ENCODE peak calls at places on chromosomes 16 and 17, in four cellular contexts. One of them, this sample, is unnamed.

GRCh38 chr17:42342242-42343008 is 45.8 kb downstream of the STAT3 start:
- DNase-seq in GM12878: no peak
- DNase-seq in K562: no peak
- DNase-seq in HepG2: no peak
- DNase-seq in this sample: no peak

GRCh38 chr16:58495861-58496331 is 4.0 kb upstream of the NDRG4 start:
- DNase-seq in GM12878: no peak
- DNase-seq in K562: no peak
- DNase-seq in HepG2: no peak
- DNase-seq in this sample: no peak

GRCh38 chr16:51163366-51163765 is 12.3 kb upstream of the SALL1 start:
- DNase-seq in GM12878: no peak
- DNase-seq in K562: no peak
- DNase-seq in HepG2: no peak
- DNase-seq in this sample: no peak

GRCh38 chr16:47503936-47504335 is 42.8 kb downstream of the PHKB start:
- DNase-seq in GM12878: no peak
- DNase-seq in K562: no peak
- DNase-seq in HepG2: no peak
- DNase-seq in this sample: no peak

GRCh38 chr17:21842332-21843317 is 150.3 kb downstream of the KCNJ18 start:
- DNase-seq in GM12878: no peak
- DNase-seq in K562: no peak
- DNase-seq in HepG2: no peak
- DNase-seq in this sample: no peak

GRCh38 chr16:4323845-4324478 is 8.1 kb downstream of the GLIS2 start:
- DNase-seq in GM12878: no peak
- DNase-seq in K562: peak; percentile 56
- DNase-seq in HepG2: no peak
- DNase-seq in this sample: peak; percentile 64

GRCh38 chr17:65794572-65794971 is 233.1 kb upstream of the AXIN2 start:
- DNase-seq in GM12878: no peak
- DNase-seq in K562: peak; percentile 36
- DNase-seq in HepG2: peak; percentile 63
- DNase-seq in this sample: peak; percentile 63

GRCh38 chr17:44176257-44176656 is 5.8 kb downstream of the ASB16 start:
- DNase-seq in GM12878: no peak
- DNase-seq in K562: no peak
- DNase-seq in HepG2: no peak
- DNase-seq in this sample: no peak

GRCh38 chr16:24178496-24178895 is 77.6 kb upstream of the CACNG3 start:
- DNase-seq in GM12878: no peak
- DNase-seq in K562: peak; percentile 28
- DNase-seq in HepG2: no peak
- DNase-seq in this sample: no peak

GRCh38 chr16:22641030-22641671 is 130.5 kb downstream of the NPIPB5 start:
- DNase-seq in GM12878: no peak
- DNase-seq in K562: no peak
- DNase-seq in HepG2: no peak
- DNase-seq in this sample: no peak

GRCh38 chr17:17684901-17685774 is 3.9 kb downstream of the RAI1 start:
- DNase-seq in GM12878: no peak
- DNase-seq in K562: no peak
- DNase-seq in HepG2: no peak
- DNase-seq in this sample: no peak

GRCh38 chr17:77814091-77814772 is 144.3 kb upstream of the TNRC6C start:
- DNase-seq in GM12878: no peak
- DNase-seq in K562: no peak
- DNase-seq in HepG2: no peak
- DNase-seq in this sample: no peak

GRCh38 chr17:10067446-10068143 is 130.8 kb downstream of the GAS7 start:
- DNase-seq in GM12878: no peak
- DNase-seq in K562: no peak
- DNase-seq in HepG2: no peak
- DNase-seq in this sample: no peak

GRCh38 chr16:86834451-86835035 is 256.2 kb downstream of the FOXL1 start:
- DNase-seq in GM12878: no peak
- DNase-seq in K562: no peak
- DNase-seq in HepG2: no peak
- DNase-seq in this sample: no peak

GRCh38 chr16:65905326-65905725 is 461.2 kb upstream of the CDH5 start:
- DNase-seq in GM12878: no peak
- DNase-seq in K562: no peak
- DNase-seq in HepG2: no peak
- DNase-seq in this sample: no peak

GRCh38 chr17:65677932-65678331 is 116.5 kb upstream of the AXIN2 start:
- DNase-seq in GM12878: no peak
- DNase-seq in K562: no peak
- DNase-seq in HepG2: peak; percentile 56
- DNase-seq in this sample: no peak

GRCh38 chr16:19110537-19111391 is 3.0 kb upstream of the ITPRIPL2 start:
- DNase-seq in GM12878: no peak
- DNase-seq in K562: no peak
- DNase-seq in HepG2: peak; percentile 76
- DNase-seq in this sample: no peak

GRCh38 chr16:59748531-59748930 is 1014.4 kb upstream of the GOT2 start:
- DNase-seq in GM12878: no peak
- DNase-seq in K562: no peak
- DNase-seq in HepG2: no peak
- DNase-seq in this sample: no peak

GRCh38 chr17:6381052-6381451 is 53.9 kb downstream of the AIPL1 start:
- DNase-seq in GM12878: no peak
- DNase-seq in K562: no peak
- DNase-seq in HepG2: no peak
- DNase-seq in this sample: no peak

GRCh38 chr17:77369544-77369971 is 228.8 kb downstream of the SEC14L1 start:
- DNase-seq in GM12878: no peak
- DNase-seq in K562: no peak
- DNase-seq in HepG2: no peak
- DNase-seq in this sample: no peak

GRCh38 chr17:72642720-72643119 is 449.8 kb downstream of the SLC39A11 start:
- DNase-seq in GM12878: no peak
- DNase-seq in K562: no peak
- DNase-seq in HepG2: no peak
- DNase-seq in this sample: no peak

GRCh38 chr16:74759564-74759963 is 15.1 kb downstream of the FA2H start:
- DNase-seq in GM12878: no peak
- DNase-seq in K562: no peak
- DNase-seq in HepG2: no peak
- DNase-seq in this sample: no peak

GRCh38 chr17:73647767-73648542 is 3.7 kb upstream of the SDK2 start:
- DNase-seq in GM12878: no peak
- DNase-seq in K562: no peak
- DNase-seq in HepG2: no peak
- DNase-seq in this sample: no peak

GRCh38 chr16:77794586-77794985 is 6.2 kb downstream of the VAT1L start:
- DNase-seq in GM12878: no peak
- DNase-seq in K562: no peak
- DNase-seq in HepG2: no peak
- DNase-seq in this sample: no peak

GRCh38 chr16:86823895-86824671 is 245.7 kb downstream of the FOXL1 start:
- DNase-seq in GM12878: no peak
- DNase-seq in K562: no peak
- DNase-seq in HepG2: no peak
- DNase-seq in this sample: no peak

GRCh38 chr16:64253525-64253924 is 868.3 kb downstream of the CDH11 start:
- DNase-seq in GM12878: no peak
- DNase-seq in K562: no peak
- DNase-seq in HepG2: no peak
- DNase-seq in this sample: no peak

GRCh38 chr17:47945529-47946508 is 4.4 kb downstream of the PNPO start:
- DNase-seq in GM12878: no peak
- DNase-seq in K562: no peak
- DNase-seq in HepG2: no peak
- DNase-seq in this sample: no peak

GRCh38 chr17:64662774-64663367 is 764 bp upstream of the SMURF2 start:
- DNase-seq in GM12878: no peak
- DNase-seq in K562: no peak
- DNase-seq in HepG2: no peak
- DNase-seq in this sample: no peak

GRCh38 chr17:64747938-64748540 is 85.9 kb upstream of the SMURF2 start:
- DNase-seq in GM12878: no peak
- DNase-seq in K562: no peak
- DNase-seq in HepG2: no peak
- DNase-seq in this sample: no peak

GRCh38 chr16:31713945-31714898 is 159.4 kb upstream of the ZNF267 start:
- DNase-seq in GM12878: no peak
- DNase-seq in K562: peak; percentile 52
- DNase-seq in HepG2: no peak
- DNase-seq in this sample: no peak
- TF ChIP-seq CHD4 in GM12878: no peak
- TF ChIP-seq CHD4 in K562: no peak
- TF ChIP-seq CHD4 in HepG2: no peak
- TF ChIP-seq CHD4 in this sample: no peak

DNA sequence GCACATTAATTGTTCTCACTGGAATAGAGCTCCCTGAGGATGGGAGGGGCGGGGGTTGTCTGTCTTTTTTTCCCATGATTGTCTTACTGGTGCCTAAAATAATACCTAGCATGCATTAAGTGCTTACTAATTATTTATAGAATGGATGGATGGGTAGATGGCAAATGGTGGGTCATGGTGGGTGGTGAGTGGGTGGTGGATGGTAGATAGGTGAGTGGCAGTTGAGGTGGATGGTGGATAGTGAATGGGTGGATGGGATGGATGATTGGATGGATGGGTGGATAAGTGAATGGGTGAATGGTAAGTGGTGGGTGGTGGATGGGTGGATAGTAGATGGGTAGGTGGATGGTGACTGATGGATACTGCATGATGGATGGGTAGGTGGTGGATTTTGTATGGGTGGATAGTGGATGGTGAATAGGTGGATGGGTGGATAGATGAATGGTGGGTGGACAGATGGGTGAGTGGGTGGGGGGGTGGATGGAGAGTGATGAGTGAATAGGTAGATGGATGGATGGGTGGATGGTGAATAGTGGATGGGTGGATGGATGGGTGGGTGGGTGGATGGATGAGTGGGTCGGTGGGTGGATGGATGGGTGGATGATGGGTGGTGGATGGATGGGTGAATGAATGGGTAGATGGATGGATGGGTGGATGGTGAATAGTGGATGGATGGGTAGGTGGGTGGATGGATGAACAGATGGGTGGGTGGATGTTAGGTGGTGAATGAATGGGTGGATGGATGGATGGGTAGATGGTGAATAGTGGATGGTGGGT is 51.6 kb downstream of the RBFOX3 start:
- DNase-seq in GM12878: no peak
- DNase-seq in K562: no peak
- DNase-seq in HepG2: no peak
- DNase-seq in this sample: no peak
- TF ChIP-seq SMC3 in GM12878: no peak
- TF ChIP-seq SMC3 in K562: no peak
- TF ChIP-seq SMC3 in HepG2: no peak
- TF ChIP-seq SMC3 in this sample: no peak

GRCh38 chr17:8408371-8408770 is 10.7 kb upstream of the RNF222 start:
- DNase-seq in GM12878: no peak
- DNase-seq in K562: no peak
- DNase-seq in HepG2: peak; percentile 41
- DNase-seq in this sample: peak; percentile 44
- TF ChIP-seq CHD4 in GM12878: no peak
- TF ChIP-seq CHD4 in K562: no peak
- TF ChIP-seq CHD4 in HepG2: no peak
- TF ChIP-seq CHD4 in this sample: no peak

DNA sequence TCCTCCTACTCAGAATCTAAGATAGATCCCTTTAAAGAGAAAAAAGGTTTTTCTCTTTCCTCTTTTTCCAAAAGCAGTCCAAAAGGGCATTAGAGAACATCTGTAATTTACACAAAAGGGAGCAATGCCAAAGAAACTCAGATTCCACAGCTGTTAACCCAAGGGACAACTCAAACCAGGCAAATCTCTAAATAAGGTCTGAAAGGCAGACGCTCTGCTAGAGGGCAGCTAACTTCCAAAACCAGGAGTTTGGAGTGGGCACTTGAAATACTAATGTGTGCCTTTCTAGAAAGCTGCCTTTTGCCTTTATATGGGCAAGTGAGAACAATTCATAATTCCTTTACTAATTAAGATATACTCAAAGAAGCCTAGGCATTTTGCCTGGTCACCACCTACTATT is 435.7 kb downstream of the ZFHX3 start:
- DNase-seq in GM12878: no peak
- DNase-seq in K562: no peak
- DNase-seq in HepG2: no peak
- DNase-seq in this sample: no peak
- TF ChIP-seq SMC3 in GM12878: no peak
- TF ChIP-seq SMC3 in K562: no peak
- TF ChIP-seq SMC3 in HepG2: no peak
- TF ChIP-seq SMC3 in this sample: no peak

DNA sequence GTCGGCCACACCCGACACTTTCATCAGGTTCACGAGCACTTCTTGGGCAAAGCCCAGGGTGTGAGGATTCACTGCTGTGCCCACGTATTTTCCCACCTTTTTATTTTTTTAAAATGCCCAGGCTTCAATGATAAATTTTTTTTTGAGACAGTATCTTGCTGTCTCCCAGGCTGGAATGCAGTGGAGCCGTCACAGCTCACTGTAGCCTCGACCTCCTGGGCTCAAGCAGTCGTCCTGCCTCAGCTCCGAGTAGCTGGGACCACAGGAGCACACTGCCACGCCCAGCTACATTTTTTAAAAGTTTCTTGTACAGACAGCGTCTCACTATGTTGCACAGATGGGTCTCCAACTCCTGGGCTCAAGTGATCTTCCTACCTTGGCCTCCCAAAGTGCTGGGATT is 17.8 kb downstream of the UTS2R start:
- DNase-seq in GM12878: no peak
- DNase-seq in K562: no peak
- DNase-seq in HepG2: no peak
- DNase-seq in this sample: no peak
- TF ChIP-seq CHD4 in GM12878: no peak
- TF ChIP-seq CHD4 in K562: no peak
- TF ChIP-seq CHD4 in HepG2: no peak
- TF ChIP-seq CHD4 in this sample: no peak

GRCh38 chr17:59505610-59506276 is 59.7 kb upstream of the DHX40 start:
- DNase-seq in GM12878: no peak
- DNase-seq in K562: no peak
- DNase-seq in HepG2: peak; percentile 65
- DNase-seq in this sample: no peak
- TF ChIP-seq SMC3 in GM12878: no peak
- TF ChIP-seq SMC3 in K562: no peak
- TF ChIP-seq SMC3 in HepG2: no peak
- TF ChIP-seq SMC3 in this sample: no peak

GRCh38 chr17:1627219-1627986 is 1.2 kb downstream of the SLC43A2 start:
- DNase-seq in GM12878: no peak
- DNase-seq in K562: peak; percentile 60
- DNase-seq in HepG2: no peak
- DNase-seq in this sample: no peak

GRCh38 chr17:1630662-1631061 is 2.0 kb upstream of the SLC43A2 start:
- DNase-seq in GM12878: no peak
- DNase-seq in K562: no peak
- DNase-seq in HepG2: no peak
- DNase-seq in this sample: no peak

GRCh38 chr17:1627987-1628855 is at the start of gene SLC43A2:
- DNase-seq in GM12878: no peak
- DNase-seq in K562: peak; percentile 86
- DNase-seq in HepG2: peak; percentile 58
- DNase-seq in this sample: peak; percentile 98

GRCh38 chr17:1628856-1629646 is 417 bp upstream of the SLC43A2 start:
- DNase-seq in GM12878: no peak
- DNase-seq in K562: peak; percentile 93
- DNase-seq in HepG2: peak; percentile 91
- DNase-seq in this sample: peak; percentile 100

GRCh38 chr17:1629647-1630310 is 1.1 kb upstream of the SLC43A2 start:
- DNase-seq in GM12878: no peak
- DNase-seq in K562: peak; percentile 56
- DNase-seq in HepG2: no peak
- DNase-seq in this sample: peak; percentile 73
- TF ChIP-seq CHD4 in GM12878: no peak
- TF ChIP-seq CHD4 in K562: no peak
- TF ChIP-seq CHD4 in HepG2: no peak
- TF ChIP-seq CHD4 in this sample: peak; percentile 61

This sample was measured in A549.